ENCODE peak calls at places on chromosomes 5 and 9, in seven cellular contexts. Y, I, W, F, T, M and Q are unnamed samples.

GRCh38 chr9:38068866-38069628 is at the start of gene SHB:
- DNase-seq in M (peak; percentile 76), T (peak; percentile 56), F (peak; percentile 88), I (peak; percentile 51), W (peak; percentile 33), Y (peak; percentile 92), Q (peak; percentile 62)

GRCh38 chr9:72041775-72042194 is 18.6 kb downstream of the C9orf57 start:
- DNase-seq in M (no peak), Y (no peak), F (no peak), T (no peak), W (peak; percentile 76), I (no peak), Q (no peak)

GRCh38 chr5:132272341-132273210 is 15.1 kb downstream of the PDLIM4 start:
- DNase-seq in M (no peak), W (peak; percentile 39), Y (peak; percentile 76), T (peak; percentile 38), I (no peak), F (peak; percentile 73), Q (no peak)

GRCh38 chr9:25960235-25960634 is 282.0 kb upstream of the TUSC1 start:
- DNase-seq in T (no peak), W (no peak), M (no peak), F (no peak), Y (no peak), I (no peak), Q (no peak)

GRCh38 chr5:140114341-140115185 is 654 bp downstream of the PURA start:
- DNase-seq in I (no peak), M (peak; percentile 80), Y (peak; percentile 85), W (peak; percentile 55), F (peak; percentile 71), T (no peak), Q (no peak)

GRCh38 chr9:131398204-131398603 is 4.3 kb downstream of the PRRC2B start:
- DNase-seq in T (no peak), M (no peak), F (peak; percentile 45), I (no peak), Y (no peak), W (no peak), Q (no peak)

GRCh38 chr9:136696502-136696901 is 9.2 kb upstream of the AGPAT2 start:
- DNase-seq in T (no peak), Y (no peak), F (no peak), W (no peak), M (no peak), I (no peak), Q (no peak)

GRCh38 chr5:172086312-172086975 is 80.0 kb upstream of the FBXW11 start:
- DNase-seq in F (no peak), I (no peak), M (no peak), T (no peak), W (no peak), Y (no peak), Q (no peak)

GRCh38 chr5:116411101-116411571 is 163.5 kb downstream of the SEMA6A start:
- DNase-seq in W (no peak), Y (no peak), M (no peak), I (no peak), T (no peak), F (no peak), Q (no peak)

GRCh38 chr5:139402561-139403158 is 1.2 kb downstream of the SPATA24 start:
- DNase-seq in I (no peak), M (no peak), F (peak; percentile 42), Y (no peak), T (peak; percentile 49), W (no peak), Q (no peak)

GRCh38 chr5:148957591-148958202 is 105.2 kb downstream of the SH3TC2 start:
- DNase-seq in I (no peak), W (peak; percentile 43), T (peak; percentile 14), Y (peak; percentile 47), M (no peak), F (peak; percentile 34), Q (no peak)

GRCh38 chr5:142426129-142426641 is 101.4 kb upstream of the SPRY4 start:
- DNase-seq in T (no peak), W (peak; percentile 63), M (peak; percentile 56), Y (peak; percentile 77), F (peak; percentile 42), I (no peak), Q (peak; percentile 74)

GRCh38 chr9:92295240-92295790 is 1.8 kb upstream of the IARS1 start:
- DNase-seq in W (no peak), T (no peak), F (no peak), I (no peak), M (no peak), Y (no peak), Q (no peak)

GRCh38 chr9:92292338-92293074 is 991 bp downstream of the IARS1 start:
- DNase-seq in T (peak; percentile 18), W (peak; percentile 24), F (no peak), Y (no peak), I (no peak), M (no peak), Q (no peak)

GRCh38 chr9:92294297-92294676 is 790 bp upstream of the IARS1 start:
- DNase-seq in F (no peak), I (no peak), Y (no peak), M (no peak), T (peak; percentile 9), W (peak; percentile 16), Q (no peak)

GRCh38 chr9:92293075-92293354 is 482 bp downstream of the IARS1 start:
- DNase-seq in T (no peak), I (no peak), M (no peak), Y (no peak), W (no peak), F (no peak), Q (no peak)

DNA sequence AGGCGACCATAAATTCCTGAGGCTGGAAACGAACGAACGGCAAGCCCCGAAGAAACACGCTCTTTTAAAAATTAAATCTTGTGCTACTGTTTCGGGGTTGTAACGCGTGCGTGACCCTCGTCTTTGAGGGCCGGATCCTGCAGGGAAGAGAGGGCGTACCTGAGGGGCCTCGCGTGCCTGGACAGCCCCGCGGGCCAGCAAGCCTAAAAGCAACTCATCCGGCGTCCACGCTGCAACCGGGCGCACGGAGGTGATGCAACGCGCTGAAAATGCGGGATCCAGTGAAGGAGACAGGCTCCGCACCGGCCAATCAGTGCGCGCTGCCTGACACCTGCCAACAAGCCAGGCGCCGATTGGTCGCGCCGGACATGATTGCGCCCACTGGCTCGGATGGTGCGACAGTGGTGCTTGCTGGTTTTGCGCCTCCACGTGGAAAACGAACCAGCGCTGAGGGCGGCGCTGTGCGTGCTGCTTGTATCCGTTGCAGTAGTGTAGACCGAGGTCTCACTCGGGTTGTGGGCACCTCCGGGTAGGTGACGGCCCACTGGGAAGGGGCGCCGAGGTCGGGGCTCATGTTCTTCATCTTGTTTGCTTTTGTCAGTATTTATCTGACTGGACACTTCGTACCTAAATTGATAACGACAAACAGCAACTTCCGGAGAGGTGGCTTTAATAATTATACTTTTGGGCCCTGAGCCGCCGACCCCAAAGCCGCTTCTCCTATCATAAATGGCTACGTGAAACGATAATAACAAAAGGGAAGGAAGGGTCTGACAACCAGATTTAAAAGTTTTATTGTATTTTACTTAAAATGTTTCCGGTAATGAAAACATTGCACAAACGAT is at the start of gene IARS1:
- DNase-seq in T (peak; percentile 96), W (peak; percentile 98), I (peak; percentile 95), Y (peak; percentile 99), F (peak; percentile 99), M (peak; percentile 100), Q (peak; percentile 96)
- TF ChIP-seq POLR2A in T (peak; percentile 97), W (peak; percentile 83), I (peak; percentile 87), Y (no peak), F (peak; percentile 73), M (no peak), Q (peak; percentile 90)

GRCh38 chr9:10867194-10867593 is 254.4 kb upstream of the PTPRD start:
- DNase-seq in F (no peak), M (no peak), I (no peak), W (no peak), T (no peak), Y (no peak), Q (no peak)
- TF ChIP-seq POLR2A in F (no peak), M (no peak), I (no peak), W (no peak), T (no peak), Y (no peak), Q (no peak)

GRCh38 chr9:128899566-128900322 is 17.8 kb downstream of the LRRC8A start:
- DNase-seq in Y (no peak), T (no peak), W (no peak), M (no peak), I (no peak), F (peak; percentile 47), Q (no peak)
- TF ChIP-seq POLR2A in Y (no peak), T (no peak), W (no peak), M (no peak), I (no peak), F (no peak), Q (no peak)

DNA sequence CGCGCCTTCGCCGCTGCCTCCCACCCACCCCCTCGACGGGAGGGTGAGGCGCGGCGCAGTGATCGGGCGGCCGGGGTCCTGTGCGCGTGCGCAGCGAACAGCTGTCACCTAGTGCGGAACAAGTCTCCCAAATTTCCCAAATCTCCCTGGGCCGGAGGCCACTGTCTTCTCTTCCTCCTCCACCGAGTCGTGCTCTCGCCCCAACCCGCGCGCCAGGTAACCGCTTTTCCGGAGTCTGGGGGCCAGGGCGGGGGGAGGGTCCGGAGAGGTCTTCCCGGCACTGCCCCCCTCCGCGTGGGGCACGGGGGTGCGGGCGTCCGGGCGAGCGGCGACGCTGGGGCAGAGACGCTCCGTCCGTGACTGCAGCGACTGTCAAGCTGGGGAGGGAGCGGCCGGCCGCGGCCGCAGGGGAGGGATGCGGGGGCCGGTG is 230 bp downstream of the KDM4C start:
- DNase-seq in F (no peak), I (no peak), Y (no peak), W (no peak), T (no peak), M (no peak), Q (peak; percentile 89)
- TF ChIP-seq POLR2A in F (no peak), I (no peak), Y (no peak), W (no peak), T (no peak), M (no peak), Q (no peak)

DNA sequence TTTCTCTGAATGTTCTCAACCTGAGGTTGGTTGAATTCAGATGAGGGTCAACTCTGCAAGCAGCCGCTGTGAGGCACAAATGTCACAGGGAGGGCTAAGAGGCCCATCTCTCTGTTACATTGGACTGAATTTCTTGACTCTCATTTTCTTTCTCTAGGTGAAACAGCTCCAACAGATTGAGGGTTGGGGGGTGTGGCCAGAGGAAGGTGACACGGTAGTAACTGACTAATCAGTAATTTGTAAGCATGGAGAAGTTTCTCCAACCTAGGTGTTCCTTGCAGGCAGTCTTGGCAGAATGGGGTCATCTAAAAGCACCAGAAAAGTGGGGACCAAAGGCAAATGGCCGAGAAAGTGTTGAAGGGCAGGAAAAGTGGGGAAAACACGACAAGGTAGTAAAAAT is 16.8 kb downstream of the CCT5 start:
- DNase-seq in M (no peak), Y (no peak), F (no peak), W (no peak), I (no peak), T (no peak), Q (no peak)
- TF ChIP-seq POLR2A in M (no peak), Y (no peak), F (no peak), W (no peak), I (no peak), T (no peak), Q (no peak)